ENCODE peak calls at places on chromosomes 7 and 10, in ten cellular contexts. One of them, this sample, is unnamed.

GRCh38 chr10:104780165-104780564 is 139.1 kb downstream of the SORCS3 start:
- DNase-seq in HuH-7.5: no peak
- DNase-seq in stimulated activated naive CD4-positive, alpha-beta T cell treated with Interleukin-2 at 50 U/mL for 16 hours: no peak
- DNase-seq in ELR: no peak
- DNase-seq in activated T-cell treated with anti-CD3 and anti-CD28 coated beads, Interleukin-2, amount 50 U/mL, for 4 hours: no peak
- DNase-seq in heart left ventricle: no peak
- DNase-seq in GM19239: no peak
- DNase-seq in A172: no peak
- DNase-seq in brain microvascular endothelial cell: no peak
- DNase-seq in kidney glomerular epithelial cell: no peak
- DNase-seq in this sample: no peak

GRCh38 chr10:75430000-75430763 is 1.2 kb upstream of the LRMDA start:
- DNase-seq in HuH-7.5: no peak
- DNase-seq in stimulated activated naive CD4-positive, alpha-beta T cell treated with Interleukin-2 at 50 U/mL for 16 hours: no peak
- DNase-seq in ELR: no peak
- DNase-seq in activated T-cell treated with anti-CD3 and anti-CD28 coated beads, Interleukin-2, amount 50 U/mL, for 4 hours: no peak
- DNase-seq in heart left ventricle: peak; percentile 81
- DNase-seq in GM19239: no peak
- DNase-seq in A172: no peak
- DNase-seq in brain microvascular endothelial cell: no peak
- DNase-seq in kidney glomerular epithelial cell: no peak
- DNase-seq in this sample: peak; percentile 97

GRCh38 chr10:23174075-23174973 is 17.8 kb upstream of the PTF1A start:
- DNase-seq in HuH-7.5: no peak
- DNase-seq in stimulated activated naive CD4-positive, alpha-beta T cell treated with Interleukin-2 at 50 U/mL for 16 hours: no peak
- DNase-seq in ELR: no peak
- DNase-seq in activated T-cell treated with anti-CD3 and anti-CD28 coated beads, Interleukin-2, amount 50 U/mL, for 4 hours: no peak
- DNase-seq in heart left ventricle: no peak
- DNase-seq in GM19239: no peak
- DNase-seq in A172: no peak
- DNase-seq in brain microvascular endothelial cell: no peak
- DNase-seq in kidney glomerular epithelial cell: no peak
- DNase-seq in this sample: no peak

GRCh38 chr10:11573497-11573896 is 38.0 kb downstream of the USP6NL start:
- DNase-seq in HuH-7.5: no peak
- DNase-seq in stimulated activated naive CD4-positive, alpha-beta T cell treated with Interleukin-2 at 50 U/mL for 16 hours: no peak
- DNase-seq in ELR: peak; percentile 20
- DNase-seq in activated T-cell treated with anti-CD3 and anti-CD28 coated beads, Interleukin-2, amount 50 U/mL, for 4 hours: no peak
- DNase-seq in heart left ventricle: no peak
- DNase-seq in GM19239: no peak
- DNase-seq in A172: no peak
- DNase-seq in brain microvascular endothelial cell: peak; percentile 5
- DNase-seq in kidney glomerular epithelial cell: peak; percentile 5
- DNase-seq in this sample: no peak

GRCh38 chr7:55135462-55135861 is 116.6 kb downstream of the EGFR start:
- DNase-seq in HuH-7.5: no peak
- DNase-seq in stimulated activated naive CD4-positive, alpha-beta T cell treated with Interleukin-2 at 50 U/mL for 16 hours: no peak
- DNase-seq in ELR: no peak
- DNase-seq in activated T-cell treated with anti-CD3 and anti-CD28 coated beads, Interleukin-2, amount 50 U/mL, for 4 hours: no peak
- DNase-seq in heart left ventricle: no peak
- DNase-seq in GM19239: no peak
- DNase-seq in A172: no peak
- DNase-seq in brain microvascular endothelial cell: no peak
- DNase-seq in kidney glomerular epithelial cell: no peak
- DNase-seq in this sample: no peak

GRCh38 chr7:16114633-16115032 is 306.7 kb downstream of the CRPPA start:
- DNase-seq in HuH-7.5: no peak
- DNase-seq in stimulated activated naive CD4-positive, alpha-beta T cell treated with Interleukin-2 at 50 U/mL for 16 hours: no peak
- DNase-seq in ELR: peak; percentile 56
- DNase-seq in activated T-cell treated with anti-CD3 and anti-CD28 coated beads, Interleukin-2, amount 50 U/mL, for 4 hours: no peak
- DNase-seq in heart left ventricle: no peak
- DNase-seq in GM19239: no peak
- DNase-seq in A172: peak; percentile 35
- DNase-seq in brain microvascular endothelial cell: no peak
- DNase-seq in kidney glomerular epithelial cell: peak; percentile 12
- DNase-seq in this sample: no peak

GRCh38 chr7:118195837-118196474 is 12.0 kb downstream of the LSM8 start:
- DNase-seq in HuH-7.5: no peak
- DNase-seq in stimulated activated naive CD4-positive, alpha-beta T cell treated with Interleukin-2 at 50 U/mL for 16 hours: peak; percentile 11
- DNase-seq in ELR: peak; percentile 73
- DNase-seq in activated T-cell treated with anti-CD3 and anti-CD28 coated beads, Interleukin-2, amount 50 U/mL, for 4 hours: peak; percentile 39
- DNase-seq in heart left ventricle: no peak
- DNase-seq in GM19239: no peak
- DNase-seq in A172: peak; percentile 68
- DNase-seq in brain microvascular endothelial cell: peak; percentile 66
- DNase-seq in kidney glomerular epithelial cell: peak; percentile 63
- DNase-seq in this sample: peak; percentile 61

GRCh38 chr10:48574817-48575380 is 30.0 kb downstream of the ARHGAP22 start:
- DNase-seq in HuH-7.5: no peak
- DNase-seq in stimulated activated naive CD4-positive, alpha-beta T cell treated with Interleukin-2 at 50 U/mL for 16 hours: no peak
- DNase-seq in ELR: no peak
- DNase-seq in activated T-cell treated with anti-CD3 and anti-CD28 coated beads, Interleukin-2, amount 50 U/mL, for 4 hours: no peak
- DNase-seq in heart left ventricle: no peak
- DNase-seq in GM19239: no peak
- DNase-seq in A172: no peak
- DNase-seq in brain microvascular endothelial cell: no peak
- DNase-seq in kidney glomerular epithelial cell: no peak
- DNase-seq in this sample: no peak